ENCODE peak calls at places on chromosomes 4 and X, in eight cellular contexts. One of them, this sample, is unnamed.

GRCh38 chrX:132216283-132216682 is 3.0 kb downstream of the RAP2C start:
- DNase-seq in hippocampal formation: no peak
- DNase-seq in iris pigment epithelial cell: no peak
- DNase-seq in choroid plexus epithelial cell: no peak
- DNase-seq in GM23338: no peak
- DNase-seq in HFFc6: no peak
- DNase-seq in pulmonary artery endothelial cell: no peak
- DNase-seq in stimulated activated CD4-positive, alpha-beta T cell treated with anti-CD3 and anti-CD28 coated beads, TNF-alpha, amount 100 ng/mL, for 1 hour: no peak
- DNase-seq in this sample: no peak

GRCh38 chr4:39446842-39447573 is 11.7 kb downstream of the RPL9 start:
- DNase-seq in hippocampal formation: no peak
- DNase-seq in GM23338: peak; percentile 91
- DNase-seq in HFFc6: no peak
- DNase-seq in choroid plexus epithelial cell: peak; percentile 79
- DNase-seq in iris pigment epithelial cell: peak; percentile 79
- DNase-seq in pulmonary artery endothelial cell: no peak
- DNase-seq in stimulated activated CD4-positive, alpha-beta T cell treated with anti-CD3 and anti-CD28 coated beads, TNF-alpha, amount 100 ng/mL, for 1 hour: peak; percentile 20
- DNase-seq in this sample: peak; percentile 31

GRCh38 chr4:153233761-153234371 is 29.6 kb downstream of the TRIM2 start:
- DNase-seq in HFFc6: peak; percentile 95
- DNase-seq in choroid plexus epithelial cell: peak; percentile 85
- DNase-seq in pulmonary artery endothelial cell: no peak
- DNase-seq in iris pigment epithelial cell: peak; percentile 92
- DNase-seq in hippocampal formation: no peak
- DNase-seq in stimulated activated CD4-positive, alpha-beta T cell treated with anti-CD3 and anti-CD28 coated beads, TNF-alpha, amount 100 ng/mL, for 1 hour: no peak
- DNase-seq in GM23338: no peak
- DNase-seq in this sample: peak; percentile 97

GRCh38 chr4:26141101-26141830 is 179.5 kb upstream of the RBPJ start:
- DNase-seq in GM23338: no peak
- DNase-seq in stimulated activated CD4-positive, alpha-beta T cell treated with anti-CD3 and anti-CD28 coated beads, TNF-alpha, amount 100 ng/mL, for 1 hour: no peak
- DNase-seq in choroid plexus epithelial cell: no peak
- DNase-seq in iris pigment epithelial cell: no peak
- DNase-seq in pulmonary artery endothelial cell: no peak
- DNase-seq in HFFc6: no peak
- DNase-seq in hippocampal formation: no peak
- DNase-seq in this sample: no peak

GRCh38 chrX:85503258-85504158 is 124.0 kb upstream of the POF1B start:
- DNase-seq in pulmonary artery endothelial cell: no peak
- DNase-seq in iris pigment epithelial cell: no peak
- DNase-seq in stimulated activated CD4-positive, alpha-beta T cell treated with anti-CD3 and anti-CD28 coated beads, TNF-alpha, amount 100 ng/mL, for 1 hour: no peak
- DNase-seq in choroid plexus epithelial cell: no peak
- DNase-seq in HFFc6: no peak
- DNase-seq in GM23338: no peak
- DNase-seq in hippocampal formation: no peak
- DNase-seq in this sample: no peak

GRCh38 chrX:40073439-40074054 is 24.2 kb downstream of the BCOR start:
- DNase-seq in GM23338: no peak
- DNase-seq in choroid plexus epithelial cell: no peak
- DNase-seq in HFFc6: no peak
- DNase-seq in pulmonary artery endothelial cell: no peak
- DNase-seq in hippocampal formation: no peak
- DNase-seq in stimulated activated CD4-positive, alpha-beta T cell treated with anti-CD3 and anti-CD28 coated beads, TNF-alpha, amount 100 ng/mL, for 1 hour: no peak
- DNase-seq in iris pigment epithelial cell: no peak
- DNase-seq in this sample: no peak

GRCh38 chr4:57147335-57148060 is 37.3 kb upstream of the IGFBP7 start:
- DNase-seq in pulmonary artery endothelial cell: no peak
- DNase-seq in hippocampal formation: no peak
- DNase-seq in GM23338: no peak
- DNase-seq in iris pigment epithelial cell: peak; percentile 95
- DNase-seq in choroid plexus epithelial cell: peak; percentile 74
- DNase-seq in HFFc6: peak; percentile 92
- DNase-seq in stimulated activated CD4-positive, alpha-beta T cell treated with anti-CD3 and anti-CD28 coated beads, TNF-alpha, amount 100 ng/mL, for 1 hour: no peak
- DNase-seq in this sample: peak; percentile 96

GRCh38 chr4:66489783-66490452 is 819.6 kb upstream of the EPHA5 start:
- DNase-seq in stimulated activated CD4-positive, alpha-beta T cell treated with anti-CD3 and anti-CD28 coated beads, TNF-alpha, amount 100 ng/mL, for 1 hour: no peak
- DNase-seq in GM23338: peak; percentile 17
- DNase-seq in iris pigment epithelial cell: peak; percentile 77
- DNase-seq in HFFc6: peak; percentile 30
- DNase-seq in pulmonary artery endothelial cell: no peak
- DNase-seq in choroid plexus epithelial cell: peak; percentile 83
- DNase-seq in hippocampal formation: no peak
- DNase-seq in this sample: peak; percentile 92

GRCh38 chr4:48909697-48910096 is 3.1 kb upstream of the OCIAD2 start:
- DNase-seq in choroid plexus epithelial cell: peak; percentile 97
- DNase-seq in pulmonary artery endothelial cell: peak; percentile 89
- DNase-seq in stimulated activated CD4-positive, alpha-beta T cell treated with anti-CD3 and anti-CD28 coated beads, TNF-alpha, amount 100 ng/mL, for 1 hour: no peak
- DNase-seq in GM23338: no peak
- DNase-seq in iris pigment epithelial cell: peak; percentile 99
- DNase-seq in hippocampal formation: no peak
- DNase-seq in HFFc6: peak; percentile 98
- DNase-seq in this sample: peak; percentile 99

GRCh38 chr4:140049924-140050681 is 103.9 kb downstream of the MAML3 start:
- DNase-seq in hippocampal formation: no peak
- DNase-seq in choroid plexus epithelial cell: peak; percentile 70
- DNase-seq in HFFc6: no peak
- DNase-seq in GM23338: peak; percentile 82
- DNase-seq in stimulated activated CD4-positive, alpha-beta T cell treated with anti-CD3 and anti-CD28 coated beads, TNF-alpha, amount 100 ng/mL, for 1 hour: no peak
- DNase-seq in pulmonary artery endothelial cell: no peak
- DNase-seq in iris pigment epithelial cell: peak; percentile 60
- DNase-seq in this sample: peak; percentile 43

GRCh38 chr4:26235500-26235899 is 85.3 kb upstream of the RBPJ start:
- DNase-seq in hippocampal formation: no peak
- DNase-seq in HFFc6: peak; percentile 84
- DNase-seq in choroid plexus epithelial cell: peak; percentile 66
- DNase-seq in GM23338: no peak
- DNase-seq in stimulated activated CD4-positive, alpha-beta T cell treated with anti-CD3 and anti-CD28 coated beads, TNF-alpha, amount 100 ng/mL, for 1 hour: no peak
- DNase-seq in iris pigment epithelial cell: peak; percentile 60
- DNase-seq in pulmonary artery endothelial cell: no peak
- DNase-seq in this sample: peak; percentile 26

GRCh38 chr4:173752610-173753009 is 222.6 kb upstream of the HAND2 start:
- DNase-seq in HFFc6: no peak
- DNase-seq in iris pigment epithelial cell: peak; percentile 10
- DNase-seq in stimulated activated CD4-positive, alpha-beta T cell treated with anti-CD3 and anti-CD28 coated beads, TNF-alpha, amount 100 ng/mL, for 1 hour: no peak
- DNase-seq in GM23338: peak; percentile 92
- DNase-seq in pulmonary artery endothelial cell: no peak
- DNase-seq in hippocampal formation: no peak
- DNase-seq in choroid plexus epithelial cell: peak; percentile 9
- DNase-seq in this sample: no peak

GRCh38 chr4:53551963-53552362 is 39.3 kb downstream of the LNX1 start:
- DNase-seq in GM23338: no peak
- DNase-seq in iris pigment epithelial cell: no peak
- DNase-seq in choroid plexus epithelial cell: no peak
- DNase-seq in hippocampal formation: no peak
- DNase-seq in HFFc6: no peak
- DNase-seq in stimulated activated CD4-positive, alpha-beta T cell treated with anti-CD3 and anti-CD28 coated beads, TNF-alpha, amount 100 ng/mL, for 1 hour: no peak
- DNase-seq in pulmonary artery endothelial cell: no peak
- DNase-seq in this sample: no peak

GRCh38 chr4:154660052-154660451 is 47.6 kb upstream of the FGG start:
- DNase-seq in stimulated activated CD4-positive, alpha-beta T cell treated with anti-CD3 and anti-CD28 coated beads, TNF-alpha, amount 100 ng/mL, for 1 hour: no peak
- DNase-seq in HFFc6: no peak
- DNase-seq in pulmonary artery endothelial cell: no peak
- DNase-seq in hippocampal formation: no peak
- DNase-seq in choroid plexus epithelial cell: peak; percentile 21
- DNase-seq in GM23338: no peak
- DNase-seq in iris pigment epithelial cell: peak; percentile 82
- DNase-seq in this sample: peak; percentile 23

GRCh38 chrX:129523076-129524055 is at the start of gene SMARCA1:
- DNase-seq in iris pigment epithelial cell: peak; percentile 56
- DNase-seq in choroid plexus epithelial cell: peak; percentile 63
- DNase-seq in GM23338: peak; percentile 62
- DNase-seq in hippocampal formation: peak; percentile 32
- DNase-seq in HFFc6: peak; percentile 26
- DNase-seq in pulmonary artery endothelial cell: no peak
- DNase-seq in stimulated activated CD4-positive, alpha-beta T cell treated with anti-CD3 and anti-CD28 coated beads, TNF-alpha, amount 100 ng/mL, for 1 hour: no peak
- DNase-seq in this sample: peak; percentile 61

GRCh38 chr4:122705547-122705946 is 27.0 kb upstream of the BBS12 start:
- DNase-seq in choroid plexus epithelial cell: no peak
- DNase-seq in hippocampal formation: no peak
- DNase-seq in HFFc6: no peak
- DNase-seq in stimulated activated CD4-positive, alpha-beta T cell treated with anti-CD3 and anti-CD28 coated beads, TNF-alpha, amount 100 ng/mL, for 1 hour: no peak
- DNase-seq in iris pigment epithelial cell: no peak
- DNase-seq in GM23338: no peak
- DNase-seq in pulmonary artery endothelial cell: no peak
- DNase-seq in this sample: no peak

GRCh38 chr4:129231907-129232626 is 136.1 kb downstream of the C4orf33 start:
- DNase-seq in HFFc6: no peak
- DNase-seq in GM23338: no peak
- DNase-seq in stimulated activated CD4-positive, alpha-beta T cell treated with anti-CD3 and anti-CD28 coated beads, TNF-alpha, amount 100 ng/mL, for 1 hour: no peak
- DNase-seq in hippocampal formation: no peak
- DNase-seq in pulmonary artery endothelial cell: no peak
- DNase-seq in iris pigment epithelial cell: no peak
- DNase-seq in choroid plexus epithelial cell: no peak
- DNase-seq in this sample: no peak

GRCh38 chr4:176781739-176782100 is 11.0 kb downstream of the VEGFC start:
- DNase-seq in choroid plexus epithelial cell: no peak
- DNase-seq in iris pigment epithelial cell: no peak
- DNase-seq in pulmonary artery endothelial cell: no peak
- DNase-seq in GM23338: no peak
- DNase-seq in stimulated activated CD4-positive, alpha-beta T cell treated with anti-CD3 and anti-CD28 coated beads, TNF-alpha, amount 100 ng/mL, for 1 hour: no peak
- DNase-seq in hippocampal formation: no peak
- DNase-seq in HFFc6: no peak
- DNase-seq in this sample: no peak

GRCh38 chr4:144709793-144710525 is 64.0 kb downstream of the HHIP start:
- DNase-seq in pulmonary artery endothelial cell: peak; percentile 84
- DNase-seq in iris pigment epithelial cell: peak; percentile 26
- DNase-seq in GM23338: no peak
- DNase-seq in HFFc6: peak; percentile 68
- DNase-seq in choroid plexus epithelial cell: peak; percentile 40
- DNase-seq in stimulated activated CD4-positive, alpha-beta T cell treated with anti-CD3 and anti-CD28 coated beads, TNF-alpha, amount 100 ng/mL, for 1 hour: no peak
- DNase-seq in hippocampal formation: peak; percentile 28
- DNase-seq in this sample: peak; percentile 86

GRCh38 chrX:128929281-128930057 is 593.8 kb downstream of the SMARCA1 start:
- DNase-seq in GM23338: no peak
- DNase-seq in choroid plexus epithelial cell: no peak
- DNase-seq in pulmonary artery endothelial cell: no peak
- DNase-seq in HFFc6: no peak
- DNase-seq in hippocampal formation: no peak
- DNase-seq in stimulated activated CD4-positive, alpha-beta T cell treated with anti-CD3 and anti-CD28 coated beads, TNF-alpha, amount 100 ng/mL, for 1 hour: no peak
- DNase-seq in iris pigment epithelial cell: no peak
- DNase-seq in this sample: no peak

GRCh38 chr4:2186865-2187172 is 55.1 kb downstream of the HAUS3 start:
- DNase-seq in pulmonary artery endothelial cell: no peak
- DNase-seq in choroid plexus epithelial cell: no peak
- DNase-seq in HFFc6: no peak
- DNase-seq in GM23338: no peak
- DNase-seq in iris pigment epithelial cell: no peak
- DNase-seq in stimulated activated CD4-positive, alpha-beta T cell treated with anti-CD3 and anti-CD28 coated beads, TNF-alpha, amount 100 ng/mL, for 1 hour: no peak
- DNase-seq in hippocampal formation: no peak
- DNase-seq in this sample: no peak

GRCh38 chrX:21645437-21646220 is 12.5 kb downstream of the KLHL34 start:
- DNase-seq in hippocampal formation: no peak
- DNase-seq in choroid plexus epithelial cell: no peak
- DNase-seq in iris pigment epithelial cell: no peak
- DNase-seq in HFFc6: no peak
- DNase-seq in GM23338: no peak
- DNase-seq in pulmonary artery endothelial cell: no peak
- DNase-seq in stimulated activated CD4-positive, alpha-beta T cell treated with anti-CD3 and anti-CD28 coated beads, TNF-alpha, amount 100 ng/mL, for 1 hour: no peak
- DNase-seq in this sample: no peak

GRCh38 chrX:42175843-42176242 is 252.5 kb upstream of the CASK start:
- DNase-seq in GM23338: no peak
- DNase-seq in hippocampal formation: no peak
- DNase-seq in iris pigment epithelial cell: no peak
- DNase-seq in HFFc6: no peak
- DNase-seq in stimulated activated CD4-positive, alpha-beta T cell treated with anti-CD3 and anti-CD28 coated beads, TNF-alpha, amount 100 ng/mL, for 1 hour: no peak
- DNase-seq in choroid plexus epithelial cell: no peak
- DNase-seq in pulmonary artery endothelial cell: no peak
- DNase-seq in this sample: no peak

GRCh38 chr4:150038335-150039076 is 39.7 kb upstream of the DCLK2 start:
- DNase-seq in choroid plexus epithelial cell: no peak
- DNase-seq in iris pigment epithelial cell: no peak
- DNase-seq in GM23338: no peak
- DNase-seq in pulmonary artery endothelial cell: no peak
- DNase-seq in hippocampal formation: no peak
- DNase-seq in HFFc6: no peak
- DNase-seq in stimulated activated CD4-positive, alpha-beta T cell treated with anti-CD3 and anti-CD28 coated beads, TNF-alpha, amount 100 ng/mL, for 1 hour: no peak
- DNase-seq in this sample: no peak

GRCh38 chr4:142265536-142265935 is 580.6 kb downstream of the INPP4B start:
- DNase-seq in choroid plexus epithelial cell: peak; percentile 67
- DNase-seq in GM23338: no peak
- DNase-seq in hippocampal formation: no peak
- DNase-seq in stimulated activated CD4-positive, alpha-beta T cell treated with anti-CD3 and anti-CD28 coated beads, TNF-alpha, amount 100 ng/mL, for 1 hour: no peak
- DNase-seq in HFFc6: peak; percentile 47
- DNase-seq in pulmonary artery endothelial cell: no peak
- DNase-seq in iris pigment epithelial cell: peak; percentile 72
- DNase-seq in this sample: peak; percentile 63

GRCh38 chrX:153723351-153724251 is 586 bp downstream of the BCAP31 start:
- DNase-seq in choroid plexus epithelial cell: peak; percentile 55
- DNase-seq in iris pigment epithelial cell: peak; percentile 47
- DNase-seq in stimulated activated CD4-positive, alpha-beta T cell treated with anti-CD3 and anti-CD28 coated beads, TNF-alpha, amount 100 ng/mL, for 1 hour: peak; percentile 49
- DNase-seq in hippocampal formation: no peak
- DNase-seq in GM23338: peak; percentile 56
- DNase-seq in HFFc6: peak; percentile 21
- DNase-seq in pulmonary artery endothelial cell: no peak
- DNase-seq in this sample: no peak

GRCh38 chr4:173181769-173182374 is 13.3 kb downstream of the GALNT7 start:
- DNase-seq in choroid plexus epithelial cell: peak; percentile 78
- DNase-seq in HFFc6: peak; percentile 69
- DNase-seq in iris pigment epithelial cell: peak; percentile 86
- DNase-seq in hippocampal formation: no peak
- DNase-seq in stimulated activated CD4-positive, alpha-beta T cell treated with anti-CD3 and anti-CD28 coated beads, TNF-alpha, amount 100 ng/mL, for 1 hour: no peak
- DNase-seq in pulmonary artery endothelial cell: no peak
- DNase-seq in GM23338: no peak
- DNase-seq in this sample: peak; percentile 91

GRCh38 chr4:123706961-123707360 is 310.4 kb downstream of the SPRY1 start:
- DNase-seq in HFFc6: peak; percentile 7
- DNase-seq in iris pigment epithelial cell: peak; percentile 6
- DNase-seq in GM23338: no peak
- DNase-seq in pulmonary artery endothelial cell: no peak
- DNase-seq in stimulated activated CD4-positive, alpha-beta T cell treated with anti-CD3 and anti-CD28 coated beads, TNF-alpha, amount 100 ng/mL, for 1 hour: no peak
- DNase-seq in hippocampal formation: no peak
- DNase-seq in choroid plexus epithelial cell: peak; percentile 2
- DNase-seq in this sample: peak; percentile 41

GRCh38 chr4:40173470-40173875 is 23.4 kb upstream of the RHOH start:
- DNase-seq in iris pigment epithelial cell: no peak
- DNase-seq in hippocampal formation: no peak
- DNase-seq in stimulated activated CD4-positive, alpha-beta T cell treated with anti-CD3 and anti-CD28 coated beads, TNF-alpha, amount 100 ng/mL, for 1 hour: no peak
- DNase-seq in GM23338: no peak
- DNase-seq in HFFc6: no peak
- DNase-seq in pulmonary artery endothelial cell: no peak
- DNase-seq in choroid plexus epithelial cell: no peak
- DNase-seq in this sample: no peak

GRCh38 chr4:142549726-142550463 is 296.2 kb downstream of the INPP4B start:
- DNase-seq in hippocampal formation: no peak
- DNase-seq in pulmonary artery endothelial cell: no peak
- DNase-seq in HFFc6: peak; percentile 90
- DNase-seq in iris pigment epithelial cell: peak; percentile 67
- DNase-seq in stimulated activated CD4-positive, alpha-beta T cell treated with anti-CD3 and anti-CD28 coated beads, TNF-alpha, amount 100 ng/mL, for 1 hour: no peak
- DNase-seq in GM23338: no peak
- DNase-seq in choroid plexus epithelial cell: peak; percentile 63
- DNase-seq in this sample: peak; percentile 96

This sample was measured in astrocyte.